ENCODE peak calls at places on chromosomes 13 and 19, in ten cellular contexts. V, P, Z, J, Q, O, I, E, U and H are unnamed samples.

GRCh38 chr13:66835040-66835628 is 395.0 kb downstream of the PCDH9 start:
- DNase-seq in Q (peak), P (peak), U (no peak), V (peak), O (no peak), Z (no peak), E (peak), I (peak), J (peak), H (peak)

GRCh38 chr13:60244381-60244780 is 80.7 kb upstream of the DIAPH3 start:
- DNase-seq in Q (no peak), U (no peak), I (no peak), J (no peak), Z (no peak), E (no peak), O (no peak), P (no peak), V (no peak), H (no peak)

GRCh38 chr19:7224205-7224833 is 69.9 kb downstream of the INSR start:
- DNase-seq in O (no peak), E (no peak), V (no peak), U (no peak), J (peak), Q (peak), Z (no peak), P (peak), I (no peak), H (no peak)

GRCh38 chr19:51489113-51489512 is 10.8 kb downstream of the CEACAM18 start:
- DNase-seq in J (no peak), U (no peak), E (no peak), Z (no peak), V (no peak), I (no peak), Q (no peak), P (no peak), O (no peak), H (no peak)

GRCh38 chr13:40517486-40518311 is 148.7 kb downstream of the FOXO1 start:
- DNase-seq in E (no peak), O (no peak), P (no peak), U (no peak), J (no peak), V (no peak), I (no peak), Z (no peak), Q (no peak), H (no peak)

GRCh38 chr13:20796791-20797513 is 23.2 kb upstream of the EEF1AKMT1 start:
- DNase-seq in J (no peak), Q (peak), E (no peak), Z (no peak), I (no peak), O (no peak), P (no peak), V (no peak), U (no peak), H (no peak)

GRCh38 chr19:48999481-49000325 is 6.0 kb downstream of the RUVBL2 start:
- DNase-seq in V (peak), Z (peak), J (peak), P (no peak), U (peak), I (peak), Q (peak), E (peak), O (peak), H (peak)

GRCh38 chr13:105353654-105354053 is 1181.8 kb downstream of the EFNB2 start:
- DNase-seq in U (no peak), I (no peak), Z (no peak), Q (no peak), O (no peak), P (no peak), J (no peak), E (no peak), V (no peak), H (no peak)

GRCh38 chr13:42320375-42320787 is 48.4 kb downstream of the AKAP11 start:
- DNase-seq in I (no peak), J (no peak), U (no peak), Z (no peak), Q (no peak), V (no peak), E (no peak), O (no peak), P (no peak), H (peak)

GRCh38 chr19:46748325-46749109 is 2.3 kb upstream of the STRN4 start:
- DNase-seq in Q (peak), O (peak), E (peak), I (peak), P (peak), Z (peak), V (no peak), U (peak), J (peak), H (peak)

GRCh38 chr19:37506387-37507166 is at the start of gene ZNF793:
- DNase-seq in J (peak), O (peak), Z (peak), Q (peak), P (peak), I (peak), E (peak), V (peak), U (peak), H (peak)

DNA sequence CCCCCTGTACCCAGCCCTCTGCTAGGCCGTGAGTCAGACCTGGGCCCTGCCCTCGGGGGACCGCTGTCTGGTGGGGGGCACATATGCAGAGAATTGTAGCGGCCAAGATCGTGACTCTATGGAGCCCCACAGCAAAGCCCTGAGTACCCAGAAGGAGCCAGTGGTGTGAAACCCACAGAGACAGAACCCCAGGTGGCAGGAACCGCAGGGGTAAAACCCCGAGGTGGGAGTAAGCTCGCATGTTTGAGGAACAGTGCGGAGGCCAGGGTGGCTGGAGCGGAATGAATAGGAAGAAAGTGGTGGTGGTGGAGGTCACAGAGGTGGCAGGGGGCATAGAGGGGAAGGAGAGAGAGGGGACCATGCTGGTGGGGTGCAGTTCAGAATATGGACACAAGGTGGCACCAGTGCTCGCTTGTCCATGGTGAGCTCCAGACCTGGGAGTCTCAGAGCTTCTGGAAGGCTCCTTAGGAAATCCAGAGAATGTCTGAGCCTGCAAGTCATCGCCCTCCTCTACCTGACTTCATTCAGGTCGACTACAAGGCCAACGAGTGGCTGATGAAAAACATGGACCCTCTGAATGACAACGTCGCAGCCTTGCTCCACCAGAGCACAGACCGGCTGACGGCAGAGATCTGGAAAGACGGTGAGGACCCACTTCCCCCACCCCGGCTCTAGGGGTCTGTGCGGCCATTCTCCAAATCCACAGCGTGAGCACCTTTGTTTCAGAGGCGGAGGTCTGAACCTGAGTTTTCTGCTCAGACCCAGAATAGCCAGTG is 48.9 kb downstream of the MYH14 start:
- DNase-seq in Q (peak), I (no peak), E (peak), J (no peak), P (no peak), U (no peak), V (no peak), Z (no peak), O (no peak), H (no peak)
- TF ChIP-seq CTCF in Q (peak), I (peak), E (peak), J (no peak), P (peak), U (peak), V (peak), Z (peak), O (peak), H (peak)

DNA sequence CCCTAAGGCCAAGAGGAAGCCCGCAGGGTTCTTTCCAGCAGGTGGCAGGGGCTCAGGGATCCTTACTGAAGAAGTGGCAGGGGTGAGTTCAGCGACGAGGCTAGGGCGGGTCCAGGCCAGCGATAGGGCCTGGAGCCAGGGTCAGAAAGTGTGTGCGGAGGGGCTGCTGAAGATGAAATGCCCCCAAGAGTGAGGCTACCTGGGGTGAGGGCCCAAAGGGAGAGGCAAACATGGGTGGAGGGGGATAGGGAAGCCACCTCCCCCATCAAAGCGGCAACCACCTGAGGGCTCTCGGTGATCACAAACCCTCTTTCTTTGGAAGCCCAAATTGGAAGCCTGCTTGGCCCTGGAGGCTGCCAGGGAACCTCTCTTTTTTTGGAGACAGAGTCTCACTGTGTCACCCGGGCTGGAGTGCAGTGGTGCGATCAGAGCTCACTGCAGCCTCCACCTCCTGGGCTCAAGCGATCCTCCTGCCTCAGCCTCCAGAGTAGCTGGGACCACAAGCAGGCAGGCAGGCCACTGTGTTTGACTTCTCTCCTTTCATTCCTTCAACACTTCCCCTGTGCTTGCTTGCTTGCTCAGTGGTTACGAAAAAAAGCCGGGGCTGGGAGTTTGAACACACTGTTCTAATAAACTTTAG is 1.2 kb upstream of the ATP8B3 start:
- DNase-seq in Q (no peak), J (no peak), O (no peak), V (no peak), E (no peak), U (no peak), Z (no peak), P (no peak), I (no peak), H (no peak)
- TF ChIP-seq CTCF in Q (no peak), J (no peak), O (peak), V (no peak), E (no peak), U (peak), Z (no peak), P (no peak), I (no peak), H (no peak)

GRCh38 chr13:99614465-99614885 is 113.2 kb downstream of the TM9SF2 start:
- DNase-seq in Z (no peak), U (no peak), V (no peak), J (peak), Q (peak), O (no peak), P (no peak), E (peak), I (no peak), H (no peak)

GRCh38 chr13:99620806-99621205 is 119.5 kb downstream of the TM9SF2 start:
- DNase-seq in Q (no peak), J (no peak), P (no peak), I (no peak), O (no peak), Z (no peak), U (no peak), V (no peak), E (no peak), H (no peak)

GRCh38 chr13:99619207-99619606 is 117.9 kb downstream of the TM9SF2 start:
- DNase-seq in I (no peak), Z (no peak), Q (no peak), V (no peak), J (no peak), P (no peak), E (no peak), O (no peak), U (no peak), H (no peak)

DNA sequence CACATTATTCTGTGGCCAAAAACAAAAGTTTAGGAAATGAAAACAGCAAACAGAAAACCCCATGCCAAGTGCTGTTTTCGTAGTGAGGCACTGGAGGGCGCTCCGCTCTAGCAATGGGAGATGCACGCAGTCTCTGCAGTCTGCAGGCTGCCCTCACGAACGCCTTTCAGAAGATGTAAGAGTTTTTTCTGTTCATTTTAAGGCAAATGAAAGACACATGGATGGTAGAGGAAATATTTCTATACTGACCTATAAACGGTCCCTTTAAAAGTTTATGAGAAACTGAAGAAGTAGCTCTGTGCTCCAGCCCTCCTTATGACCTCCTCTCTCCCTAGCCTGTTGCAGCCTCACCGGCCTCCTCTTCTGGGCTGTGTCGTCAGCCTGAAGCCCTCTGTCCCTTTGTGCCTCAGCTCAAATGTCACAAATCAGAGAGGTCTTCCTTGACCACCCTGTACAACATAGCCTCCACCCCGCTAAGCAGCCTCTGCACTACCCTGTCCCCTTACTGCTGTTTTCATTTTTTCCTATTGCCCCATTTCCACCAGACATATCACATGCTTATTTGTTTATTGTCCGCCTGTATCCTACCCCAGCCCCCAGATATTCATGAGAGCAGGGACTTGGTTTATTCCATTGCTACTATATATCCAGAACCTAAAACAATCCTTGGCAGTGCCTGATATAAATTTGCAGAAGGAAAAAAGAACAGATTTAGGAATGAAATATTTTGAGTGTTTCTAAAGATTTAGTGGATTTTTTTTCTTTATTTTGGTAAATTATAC is 116.4 kb downstream of the TM9SF2 start:
- DNase-seq in J (no peak), P (peak), E (peak), U (peak), O (no peak), V (peak), I (peak), Q (peak), Z (no peak), H (peak)
- TF ChIP-seq CTCF in J (no peak), P (peak), E (peak), U (peak), O (peak), V (peak), I (peak), Q (peak), Z (peak), H (peak)

DNA sequence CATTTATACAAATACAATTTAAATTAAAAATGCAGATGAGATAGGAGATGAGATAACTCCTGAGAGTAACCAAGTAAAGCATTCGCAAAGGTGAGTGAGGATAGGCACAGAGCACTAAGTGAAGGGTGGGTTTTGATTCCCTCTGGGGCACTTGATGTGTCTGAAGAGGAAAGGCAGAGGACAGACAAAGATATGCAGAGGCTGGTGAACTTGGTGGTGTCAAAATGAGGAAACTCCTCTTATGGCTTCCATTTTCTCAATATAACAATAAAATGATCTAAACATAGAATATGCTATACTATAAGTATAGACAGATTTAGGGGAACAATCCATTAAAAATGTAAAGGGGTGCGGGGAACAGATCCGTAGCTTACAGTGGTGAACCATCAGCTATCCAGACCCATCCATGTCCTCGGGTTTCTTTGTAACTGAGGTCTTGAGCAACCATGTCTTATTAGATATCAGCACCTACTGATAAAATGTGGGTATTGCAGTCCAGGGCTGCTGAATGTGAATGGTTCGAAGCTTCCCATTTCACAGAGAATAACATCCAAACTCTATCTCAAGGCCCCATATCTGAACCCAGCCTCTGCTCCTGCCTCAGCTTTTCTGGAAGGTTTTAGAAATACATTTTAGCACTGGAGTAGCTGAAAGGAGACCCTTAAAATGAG is 73.9 kb upstream of the SLC10A2 start:
- DNase-seq in J (no peak), U (no peak), O (no peak), P (no peak), Z (no peak), E (peak), I (no peak), Q (no peak), V (peak), H (no peak)
- TF ChIP-seq CTCF in J (no peak), U (peak), O (no peak), P (no peak), Z (no peak), E (peak), I (peak), Q (peak), V (peak), H (peak)

DNA sequence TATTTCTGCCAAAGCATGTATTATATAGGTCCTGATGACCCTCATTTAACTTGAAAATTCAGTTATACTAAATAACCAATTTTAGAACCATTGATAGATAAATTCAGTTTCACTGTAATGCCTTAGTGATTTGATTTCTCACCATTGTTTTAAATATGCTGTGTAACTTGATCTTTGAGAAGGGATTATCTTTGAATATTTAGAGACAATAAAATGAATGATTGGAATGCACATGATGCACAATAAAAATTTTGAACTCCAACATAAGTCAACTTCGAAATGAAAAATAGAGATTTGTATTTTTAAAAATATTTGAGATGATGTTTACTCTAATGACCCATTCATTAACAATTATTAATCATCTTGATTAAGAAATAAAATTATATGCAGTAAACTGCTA is 654.5 kb downstream of the OLFM4 start:
- DNase-seq in O (no peak), J (no peak), Q (no peak), I (no peak), Z (no peak), U (no peak), V (no peak), E (no peak), P (no peak), H (no peak)
- TF ChIP-seq CTCF in O (no peak), J (no peak), Q (no peak), I (no peak), Z (no peak), U (no peak), V (no peak), E (no peak), P (no peak), H (no peak)

GRCh38 chr13:99605417-99606321 is 104.4 kb downstream of the TM9SF2 start:
- DNase-seq in O (no peak), J (peak), I (peak), V (no peak), P (peak), U (peak), Q (peak), Z (peak), E (peak), H (peak)
- TF ChIP-seq CTCF in O (no peak), J (no peak), I (peak), V (peak), P (peak), U (peak), Q (peak), Z (no peak), E (no peak), H (no peak)

GRCh38 chr19:19115954-19116353 is 22.3 kb downstream of the TMEM161A start:
- DNase-seq in V (no peak), Q (peak), J (peak), I (peak), U (no peak), Z (peak), E (peak), O (peak), P (no peak), H (peak)

GRCh38 chr19:19110410-19111137 is 27.7 kb downstream of the TMEM161A start:
- DNase-seq in I (no peak), Z (no peak), U (peak), P (no peak), Q (peak), J (no peak), E (peak), O (no peak), V (no peak), H (peak)

GRCh38 chr19:19111138-19111835 is 27.0 kb downstream of the TMEM161A start:
- DNase-seq in V (no peak), E (peak), Q (no peak), Z (no peak), P (no peak), O (no peak), U (no peak), I (no peak), J (no peak), H (no peak)

GRCh38 chr19:19111967-19112580 is 26.2 kb downstream of the TMEM161A start:
- DNase-seq in E (no peak), P (no peak), Q (no peak), O (no peak), I (no peak), J (no peak), Z (no peak), V (no peak), U (no peak), H (no peak)

GRCh38 chr19:19113040-19113541 is 25.2 kb downstream of the TMEM161A start:
- DNase-seq in P (no peak), I (no peak), J (no peak), Q (peak), O (no peak), Z (no peak), V (peak), E (peak), U (no peak), H (peak)
- TF ChIP-seq CTCF in P (no peak), I (no peak), J (no peak), Q (no peak), O (no peak), Z (no peak), V (no peak), E (no peak), U (no peak), H (no peak)

GRCh38 chr13:90968510-90968909 is 379.0 kb upstream of the MIR17HG start:
- DNase-seq in I (no peak), U (no peak), E (peak), V (peak), Z (no peak), Q (peak), P (no peak), J (no peak), O (no peak), H (peak)
- TF ChIP-seq CTCF in I (peak), U (peak), E (peak), V (peak), Z (no peak), Q (no peak), P (no peak), J (no peak), O (no peak), H (peak)